ENCODE peak calls at places on chromosomes 5 and 9, in six cellular contexts. T is GM06990; N is stomach; A is cardiac fibroblast; G is CD8-positive, alpha-beta T cell; L is coronary artery. M is an unnamed sample.

GRCh38 chr5:170110403-170111087 is 4.8 kb downstream of the FOXI1 start:
- DNase-seq in L (peak; percentile 8), A (no peak), N (no peak), G (no peak), T (no peak), M (no peak)

GRCh38 chr5:32597046-32597629 is 11.8 kb downstream of the SUB1 start:
- DNase-seq in G (no peak), T (no peak), L (no peak), N (no peak), A (no peak), M (no peak)

GRCh38 chr5:88140396-88140862 is 128.2 kb downstream of the TMEM161B start:
- DNase-seq in A (no peak), L (no peak), T (no peak), N (peak; percentile 44), G (no peak), M (no peak)

GRCh38 chr5:14983666-14984441 is 112.3 kb upstream of the ANKH start:
- DNase-seq in A (no peak), N (no peak), L (no peak), G (peak; percentile 25), T (no peak), M (no peak)

GRCh38 chr5:94359880-94360279 is 258.5 kb downstream of the KIAA0825 start:
- DNase-seq in L (no peak), T (no peak), A (no peak), N (no peak), G (no peak), M (no peak)

GRCh38 chr5:136191304-136192014 is 1.5 kb downstream of the SMIM32 start:
- DNase-seq in G (no peak), N (no peak), T (no peak), A (peak; percentile 43), L (no peak), M (peak; percentile 22)

GRCh38 chr5:95668216-95668615 is 14.6 kb downstream of the SPATA9 start:
- DNase-seq in N (no peak), A (peak; percentile 77), G (no peak), T (no peak), L (no peak), M (peak; percentile 64)

GRCh38 chr5:79729686-79730085 is 40.0 kb downstream of the CMYA5 start:
- DNase-seq in L (no peak), N (no peak), G (no peak), T (no peak), A (no peak), M (no peak)

GRCh38 chr5:134247825-134248224 is 22.0 kb upstream of the PPP2CA start:
- DNase-seq in T (no peak), G (no peak), N (no peak), L (no peak), A (no peak), M (no peak)

GRCh38 chr5:143154495-143155375 is 248.8 kb downstream of the NR3C1 start:
- DNase-seq in G (no peak), L (no peak), T (no peak), A (peak; percentile 69), N (no peak), M (peak; percentile 87)

GRCh38 chr5:96657068-96657467 is 5.1 kb upstream of the CAST start:
- DNase-seq in N (no peak), A (peak; percentile 95), T (peak; percentile 54), L (no peak), G (peak; percentile 20), M (peak; percentile 92)

GRCh38 chr5:168802337-168802736 is 223.2 kb upstream of the PANK3 start:
- DNase-seq in N (no peak), L (no peak), A (no peak), G (no peak), T (no peak), M (no peak)

GRCh38 chr5:126098330-126099017 is 324.7 kb upstream of the GRAMD2B start:
- DNase-seq in L (no peak), G (no peak), N (no peak), T (no peak), A (peak; percentile 48), M (peak; percentile 81)

GRCh38 chr5:176870110-176870591 is 29.0 kb downstream of the HK3 start:
- DNase-seq in G (no peak), N (peak; percentile 29), A (peak; percentile 70), L (no peak), T (no peak), M (peak; percentile 17)

GRCh38 chr9:106697799-106698591 is 165.0 kb upstream of the ZNF462 start:
- DNase-seq in G (no peak), N (peak; percentile 30), T (no peak), A (peak; percentile 87), L (peak; percentile 77), M (peak; percentile 62)

GRCh38 chr5:150317048-150318003 is 14.6 kb upstream of the ARSI start:
- DNase-seq in A (peak; percentile 96), N (no peak), G (no peak), L (no peak), T (no peak), M (peak; percentile 79)

GRCh38 chr9:111795557-111795839 is 761 bp upstream of the SHOC1 start:
- DNase-seq in L (no peak), A (no peak), T (no peak), N (no peak), G (no peak), M (no peak)

GRCh38 chr5:58786904-58787303 is 204.0 kb downstream of the RAB3C start:
- DNase-seq in L (no peak), A (no peak), N (no peak), T (no peak), G (no peak), M (no peak)

GRCh38 chr5:163433271-163433670 is 4.1 kb upstream of the CCNG1 start:
- DNase-seq in G (no peak), L (no peak), N (no peak), A (peak; percentile 54), T (no peak), M (peak; percentile 13)

GRCh38 chr9:126205260-126205659 is 121.4 kb upstream of the MVB12B start:
- DNase-seq in N (no peak), A (no peak), G (no peak), T (no peak), L (no peak), M (no peak)

GRCh38 chr9:135340726-135341475 is 138.7 kb upstream of the PPP1R26 start:
- DNase-seq in L (no peak), N (no peak), A (no peak), T (no peak), G (no peak), M (no peak)

GRCh38 chr9:14190240-14190639 is 123.7 kb downstream of the NFIB start:
- DNase-seq in L (no peak), A (no peak), G (no peak), T (no peak), N (no peak), M (no peak)

GRCh38 chr9:133888779-133889491 is 103.2 kb downstream of the VAV2 start:
- DNase-seq in T (no peak), A (no peak), L (no peak), N (no peak), G (no peak), M (no peak)

GRCh38 chr5:123813937-123814624 is 302.1 kb downstream of the CSNK1G3 start:
- DNase-seq in T (peak; percentile 41), N (no peak), G (no peak), A (no peak), L (no peak), M (no peak)

GRCh38 chr9:90552317-90552716 is 90.3 kb downstream of the DIRAS2 start:
- DNase-seq in L (no peak), N (no peak), T (no peak), G (no peak), A (no peak), M (no peak)

GRCh38 chr5:180860273-180860886 is 696 bp downstream of the ZFP62 start:
- DNase-seq in A (peak; percentile 16), L (no peak), T (peak; percentile 80), N (no peak), G (peak; percentile 21), M (peak; percentile 32)

GRCh38 chr5:147892696-147893296 is 13.5 kb downstream of the C5orf46 start:
- DNase-seq in L (no peak), N (peak; percentile 76), G (no peak), A (peak; percentile 59), T (no peak), M (peak; percentile 78)

GRCh38 chr9:107945961-107946360 is 456.4 kb upstream of the KLF4 start:
- DNase-seq in A (no peak), L (no peak), G (no peak), T (no peak), N (no peak), M (peak; percentile 66)

DNA sequence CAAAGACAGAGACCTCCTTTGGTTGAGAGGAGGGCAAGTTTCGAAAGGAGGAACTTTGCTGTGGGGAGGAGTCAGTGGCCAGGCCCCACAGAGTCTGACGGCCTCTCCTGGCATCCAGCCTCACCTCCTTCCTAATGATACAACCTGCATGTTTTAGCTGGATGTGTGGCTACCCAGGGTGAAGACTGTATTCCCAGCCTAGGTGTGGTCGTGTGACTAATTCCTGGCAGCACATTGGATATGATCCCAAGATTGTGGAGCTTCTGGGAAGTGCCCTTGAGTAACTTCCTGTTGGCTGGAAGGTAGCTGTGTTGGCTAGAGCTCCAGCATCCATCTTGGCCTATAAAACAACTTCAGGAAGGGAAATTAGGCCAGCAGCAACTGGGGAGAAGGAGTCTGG is 19.0 kb upstream of the LPCAT1 start:
- DNase-seq in T (no peak), A (peak; percentile 89), G (no peak), L (peak; percentile 74), N (peak; percentile 65), M (peak; percentile 99)
- H3K4me3 ChIP-seq in T (no peak overlapping the region), A (no peak overlapping the region), G (no peak overlapping the region), L (no peak overlapping the region), N (no peak overlapping the region), M (no peak overlapping the region)

GRCh38 chr5:73625314-73625904 is 587 bp upstream of the ARHGEF28 start:
- DNase-seq in G (no peak), L (no peak), A (peak; percentile 43), T (no peak), N (no peak), M (peak; percentile 47)
- H3K4me3 ChIP-seq in G (no peak overlapping the region), L (peak overlapping the region; percentile 75), A (peak overlapping the region; percentile 39), T (peak overlapping the region; percentile 54), N (peak overlapping the region; percentile 68), M (peak overlapping the region; percentile 70)

GRCh38 chr9:110432253-110432652 is 94.6 kb upstream of the TXNDC8 start:
- DNase-seq in L (no peak), G (no peak), N (no peak), A (peak; percentile 65), T (no peak), M (peak; percentile 88)

GRCh38 chr9:110426052-110426709 is 88.5 kb upstream of the TXNDC8 start:
- DNase-seq in N (no peak), L (no peak), A (peak; percentile 55), G (no peak), T (no peak), M (peak; percentile 60)

GRCh38 chr9:110427497-110428104 is 89.9 kb upstream of the TXNDC8 start:
- DNase-seq in T (peak; percentile 2), G (no peak), L (no peak), N (peak; percentile 55), A (peak; percentile 63), M (peak; percentile 32)

GRCh38 chr9:110429453-110429852 is 91.8 kb upstream of the TXNDC8 start:
- DNase-seq in T (no peak), A (peak; percentile 24), G (no peak), N (no peak), L (no peak), M (no peak)
- H3K4me3 ChIP-seq in T (no peak overlapping the region), A (no peak overlapping the region), G (no peak overlapping the region), N (no peak overlapping the region), L (no peak overlapping the region), M (no peak overlapping the region)

DNA sequence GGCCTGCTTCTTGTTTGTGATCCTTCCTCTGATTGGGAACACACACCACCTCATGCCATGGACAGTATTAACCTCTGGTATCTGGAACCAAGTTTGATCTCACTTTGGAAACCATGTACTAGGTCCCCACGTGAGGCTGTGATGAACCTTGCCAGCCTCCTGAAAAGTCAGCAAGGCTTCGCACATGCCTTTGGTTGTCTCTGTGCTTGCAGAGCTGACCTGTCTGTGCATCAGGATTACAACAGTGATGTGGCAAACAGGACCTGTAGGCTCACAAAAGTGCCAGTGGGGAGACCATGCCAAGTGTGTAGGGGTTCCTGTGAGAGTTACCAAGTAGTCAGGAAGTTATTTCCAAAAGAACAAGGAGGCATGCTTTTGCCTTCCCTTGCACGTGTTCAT is 1.4 kb downstream of the ACO1 start:
- DNase-seq in G (no peak), N (no peak), A (no peak), T (no peak), L (no peak), M (no peak)
- H3K4me3 ChIP-seq in G (no peak overlapping the region), N (no peak overlapping the region), A (peak overlapping the region; percentile 9), T (no peak overlapping the region), L (peak overlapping the region; percentile 90), M (peak overlapping the region; percentile 92)